ENCODE peak calls at places on chromosomes 3 and 15, in six cellular contexts. R is H9, G is IMR-90, A is H1, J is mesenchymal stem cell, X is trophoblast cell. S is an unnamed sample.

GRCh38 chr15:58307313-58307961 is 124.4 kb upstream of the LIPC start:
- DNase-seq in R (no peak), G (peak; percentile 77), A (no peak), J (peak; percentile 45), X (no peak), S (peak; percentile 42)

GRCh38 chr3:194397757-194398312 is 1.2 kb downstream of the GP5 start:
- DNase-seq in R (peak; percentile 66), G (no peak), A (no peak), J (no peak), X (no peak), S (no peak)

GRCh38 chr15:75721923-75722870 is 9.5 kb upstream of the CSPG4 start:
- DNase-seq in R (no peak), G (no peak), A (no peak), J (no peak), X (no peak), S (no peak)

GRCh38 chr3:187843654-187844053 is 98.4 kb upstream of the BCL6 start:
- DNase-seq in R (no peak), G (no peak), A (peak; percentile 33), J (no peak), X (no peak), S (no peak)

GRCh38 chr15:82585072-82585471 is 44.8 kb upstream of the RPS17 start:
- DNase-seq in R (no peak), G (peak; percentile 45), A (no peak), J (peak; percentile 27), X (no peak), S (no peak)

GRCh38 chr3:21697707-21698106 is 53.3 kb downstream of the ZNF385D start:
- DNase-seq in R (no peak), G (no peak), A (no peak), J (no peak), X (no peak), S (no peak)

GRCh38 chr3:149212386-149212785 is 9.2 kb downstream of the CP start:
- DNase-seq in R (no peak), G (no peak), A (no peak), J (no peak), X (no peak), S (no peak)

GRCh38 chr3:43091481-43091880 is 14.4 kb downstream of the POMGNT2 start:
- DNase-seq in R (no peak), G (no peak), A (no peak), J (no peak), X (no peak), S (no peak)

GRCh38 chr15:40360015-40360414 is 2.0 kb downstream of the DISP2 start:
- DNase-seq in R (no peak), G (no peak), A (no peak), J (no peak), X (no peak), S (no peak)

GRCh38 chr15:88613074-88613944 is 7.8 kb upstream of the AEN start:
- DNase-seq in R (peak; percentile 88), G (peak; percentile 33), A (peak; percentile 85), J (peak; percentile 55), X (no peak), S (no peak)

GRCh38 chr3:114538211-114538610 is 244.4 kb downstream of the TIGIT start:
- DNase-seq in R (no peak), G (no peak), A (no peak), J (no peak), X (no peak), S (no peak)

GRCh38 chr15:52496776-52497470 is 31.8 kb downstream of the MYO5A start:
- DNase-seq in R (no peak), G (peak; percentile 87), A (no peak), J (peak; percentile 44), X (no peak), S (no peak)

GRCh38 chr3:166582231-166582630 is 745.0 kb upstream of the BCHE start:
- DNase-seq in R (no peak), G (no peak), A (no peak), J (no peak), X (no peak), S (no peak)

GRCh38 chr15:71316911-71317310 is 201.6 kb downstream of the THSD4 start:
- DNase-seq in R (no peak), G (peak; percentile 73), A (no peak), J (no peak), X (no peak), S (no peak)

GRCh38 chr15:67331676-67332075 is 77.1 kb downstream of the IQCH start:
- DNase-seq in R (no peak), G (peak; percentile 7), A (no peak), J (no peak), X (no peak), S (no peak)

GRCh38 chr15:89129123-89129815 is 41.0 kb downstream of the ABHD2 start:
- DNase-seq in R (peak; percentile 69), G (peak; percentile 25), A (peak; percentile 80), J (peak; percentile 45), X (peak; percentile 43), S (no peak)

GRCh38 chr15:90674476-90674875 is 42.7 kb upstream of the BLM start:
- DNase-seq in R (no peak), G (peak; percentile 50), A (no peak), J (no peak), X (no peak), S (no peak)

GRCh38 chr3:117399311-117400068 is 689.9 kb downstream of the TUSC7 start:
- DNase-seq in R (peak; percentile 48), G (peak; percentile 82), A (no peak), J (peak; percentile 44), X (no peak), S (peak; percentile 17)

GRCh38 chr15:94412979-94413741 is 181.8 kb downstream of the MCTP2 start:
- DNase-seq in R (no peak), G (peak; percentile 25), A (no peak), J (peak; percentile 56), X (no peak), S (peak; percentile 27)

GRCh38 chr3:155494332-155494731 is 200.8 kb upstream of the STRIT1 start:
- DNase-seq in R (no peak), G (no peak), A (no peak), J (no peak), X (no peak), S (no peak)

GRCh38 chr3:143366672-143367071 is 247.1 kb downstream of the CHST2 start:
- DNase-seq in R (no peak), G (no peak), A (no peak), J (no peak), X (no peak), S (no peak)

GRCh38 chr15:72685301-72685924 is 569 bp downstream of the HIGD2B start:
- DNase-seq in R (no peak), G (peak; percentile 1), A (no peak), J (no peak), X (peak; percentile 6), S (no peak)

GRCh38 chr3:72386322-72386721 is 461.9 kb downstream of the SHQ1 start:
- DNase-seq in R (no peak), G (no peak), A (no peak), J (no peak), X (no peak), S (no peak)

GRCh38 chr3:43432462-43432861 is 146.1 kb downstream of the SNRK start:
- DNase-seq in R (no peak), G (no peak), A (no peak), J (no peak), X (no peak), S (no peak)

GRCh38 chr3:30222436-30222835 is 384.0 kb upstream of the TGFBR2 start:
- DNase-seq in R (no peak), G (no peak), A (no peak), J (no peak), X (no peak), S (no peak)

GRCh38 chr3:145243875-145244274 is 917.1 kb downstream of the PLOD2 start:
- DNase-seq in R (no peak), G (peak; percentile 53), A (no peak), J (peak; percentile 68), X (no peak), S (no peak)

GRCh38 chr3:12977117-12977808 is 96.0 kb downstream of the IQSEC1 start:
- DNase-seq in R (no peak), G (no peak), A (no peak), J (no peak), X (no peak), S (no peak)

GRCh38 chr3:128052831-128053419 is 688 bp downstream of the SEC61A1 start:
- DNase-seq in R (no peak), G (no peak), A (no peak), J (peak; percentile 37), X (no peak), S (no peak)

DNA sequence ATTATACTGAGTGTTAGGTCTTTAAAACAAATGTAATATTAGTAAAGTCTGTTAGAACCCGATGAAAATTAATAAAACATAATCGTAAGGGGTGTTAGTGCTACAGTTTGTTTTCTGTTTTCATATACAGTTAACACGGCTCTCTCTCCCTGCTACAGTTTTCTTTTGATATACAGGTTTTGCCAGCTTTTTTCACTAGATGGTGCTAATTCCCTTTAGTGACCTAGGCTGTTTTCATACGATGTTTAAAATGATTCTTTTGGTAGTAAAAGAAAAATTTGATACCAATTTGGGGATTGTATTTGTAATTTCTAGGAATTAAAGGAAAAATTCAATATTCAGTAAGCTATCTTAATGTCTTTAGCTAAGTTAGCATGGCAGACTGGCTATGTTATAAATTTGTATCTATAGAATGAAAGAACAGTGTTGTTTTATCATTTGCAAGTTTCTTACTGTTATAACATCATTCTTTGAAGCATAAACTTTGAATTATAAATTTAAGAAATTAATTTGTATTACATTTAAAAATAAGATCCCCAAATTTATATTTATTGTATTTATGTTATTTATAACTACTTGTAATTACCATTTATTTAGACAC is 11.5 kb downstream of the APH1B start:
- DNase-seq in R (no peak), G (peak; percentile 69), A (no peak), J (peak; percentile 69), X (no peak), S (no peak)
- H3K14ac ChIP-seq in R (no peak overlapping the region), G (no peak overlapping the region), A (no peak overlapping the region), J (no peak overlapping the region), X (no peak overlapping the region), S (no peak overlapping the region)

GRCh38 chr3:53457068-53457467 is 37.3 kb upstream of the CACNA1D start:
- DNase-seq in R (no peak), G (no peak), A (no peak), J (no peak), X (no peak), S (no peak)
- H3K14ac ChIP-seq in R (no peak overlapping the region), G (no peak overlapping the region), A (no peak overlapping the region), J (no peak overlapping the region), X (no peak overlapping the region), S (no peak overlapping the region)

GRCh38 chr15:32736351-32737061 is 18.7 kb downstream of the GREM1 start:
- DNase-seq in R (no peak), G (peak; percentile 58), A (no peak), J (no peak), X (no peak), S (no peak)
- H3K14ac ChIP-seq in R (no peak overlapping the region), G (no peak overlapping the region), A (no peak overlapping the region), J (no peak overlapping the region), X (no peak overlapping the region), S (no peak overlapping the region)

GRCh38 chr3:18767756-18768303 is 342.7 kb upstream of the SATB1 start:
- DNase-seq in R (no peak), G (no peak), A (no peak), J (no peak), X (no peak), S (no peak)

GRCh38 chr3:18771931-18772330 is 346.8 kb upstream of the SATB1 start:
- DNase-seq in R (no peak), G (no peak), A (no peak), J (no peak), X (no peak), S (no peak)

GRCh38 chr3:18772699-18773305 is 347.7 kb upstream of the SATB1 start:
- DNase-seq in R (no peak), G (no peak), A (no peak), J (no peak), X (no peak), S (no peak)

GRCh38 chr3:18774319-18774877 is 349.3 kb upstream of the SATB1 start:
- DNase-seq in R (no peak), G (no peak), A (no peak), J (no peak), X (no peak), S (no peak)

GRCh38 chr3:18770800-18771199 is 345.7 kb upstream of the SATB1 start:
- DNase-seq in R (no peak), G (no peak), A (no peak), J (no peak), X (no peak), S (no peak)
- H3K14ac ChIP-seq in R (no peak overlapping the region), G (no peak overlapping the region), A (no peak overlapping the region), J (no peak overlapping the region), X (no peak overlapping the region), S (no peak overlapping the region)

S was measured in neuronal stem cell.